ENCODE peak calls at places on chromosome 21, in six cellular contexts. One of them, this sample, is unnamed.

GRCh38 chr21:45916011-45916840 is 65.3 kb upstream of the COL6A1 start:
- DNase-seq in neural progenitor cell: no peak
- DNase-seq in tibial artery: no peak
- DNase-seq in lung: no peak
- DNase-seq in testis: no peak
- DNase-seq in mammary epithelial cell: no peak
- DNase-seq in this sample: no peak

GRCh38 chr21:44800971-44801467 is 601 bp downstream of the UBE2G2 start:
- DNase-seq in neural progenitor cell: peak; percentile 60
- DNase-seq in tibial artery: no peak
- DNase-seq in lung: no peak
- DNase-seq in testis: no peak
- DNase-seq in mammary epithelial cell: peak; percentile 44
- DNase-seq in this sample: no peak

GRCh38 chr21:43929217-43929971 is 64.4 kb downstream of the AGPAT3 start:
- DNase-seq in neural progenitor cell: no peak
- DNase-seq in tibial artery: no peak
- DNase-seq in lung: no peak
- DNase-seq in testis: peak; percentile 58
- DNase-seq in mammary epithelial cell: no peak
- DNase-seq in this sample: no peak

GRCh38 chr21:33488936-33489335 is 2.6 kb downstream of the DNAJC28 start:
- DNase-seq in neural progenitor cell: no peak
- DNase-seq in tibial artery: no peak
- DNase-seq in lung: no peak
- DNase-seq in testis: no peak
- DNase-seq in mammary epithelial cell: no peak
- DNase-seq in this sample: no peak

GRCh38 chr21:22352088-22352487 is 1353.9 kb downstream of the NCAM2 start:
- DNase-seq in neural progenitor cell: no peak
- DNase-seq in tibial artery: no peak
- DNase-seq in lung: no peak
- DNase-seq in testis: no peak
- DNase-seq in mammary epithelial cell: no peak
- DNase-seq in this sample: no peak

GRCh38 chr21:42692688-42693087 is 39.3 kb downstream of the PDE9A start:
- DNase-seq in neural progenitor cell: no peak
- DNase-seq in tibial artery: no peak
- DNase-seq in lung: no peak
- DNase-seq in testis: no peak
- DNase-seq in mammary epithelial cell: no peak
- DNase-seq in this sample: no peak

GRCh38 chr21:43900690-43901089 is 35.7 kb downstream of the AGPAT3 start:
- DNase-seq in neural progenitor cell: no peak
- DNase-seq in tibial artery: no peak
- DNase-seq in lung: no peak
- DNase-seq in testis: no peak
- DNase-seq in mammary epithelial cell: no peak
- DNase-seq in this sample: no peak

GRCh38 chr21:27225142-27225541 is 258.3 kb upstream of the ADAMTS5 start:
- DNase-seq in neural progenitor cell: no peak
- DNase-seq in tibial artery: no peak
- DNase-seq in lung: no peak
- DNase-seq in testis: no peak
- DNase-seq in mammary epithelial cell: no peak
- DNase-seq in this sample: no peak

GRCh38 chr21:35149698-35150097 is 100.6 kb upstream of the RUNX1 start:
- DNase-seq in neural progenitor cell: no peak
- DNase-seq in tibial artery: no peak
- DNase-seq in lung: no peak
- DNase-seq in testis: no peak
- DNase-seq in mammary epithelial cell: peak; percentile 84
- DNase-seq in this sample: no peak

GRCh38 chr21:34834852-34835501 is 166.2 kb downstream of the CLIC6 start:
- DNase-seq in neural progenitor cell: no peak
- DNase-seq in tibial artery: no peak
- DNase-seq in lung: no peak
- DNase-seq in testis: no peak
- DNase-seq in mammary epithelial cell: no peak
- DNase-seq in this sample: no peak

GRCh38 chr21:26840912-26841311 is 4.3 kb downstream of the ADAMTS1 start:
- DNase-seq in neural progenitor cell: no peak
- DNase-seq in tibial artery: peak; percentile 57
- DNase-seq in lung: no peak
- DNase-seq in testis: no peak
- DNase-seq in mammary epithelial cell: peak; percentile 93
- DNase-seq in this sample: peak; percentile 96

GRCh38 chr21:45555557-45556301 is 13.5 kb upstream of the SLC19A1 start:
- DNase-seq in neural progenitor cell: peak; percentile 92
- DNase-seq in tibial artery: peak; percentile 54
- DNase-seq in lung: peak; percentile 89
- DNase-seq in testis: peak; percentile 78
- DNase-seq in mammary epithelial cell: peak; percentile 56
- DNase-seq in this sample: peak; percentile 88

GRCh38 chr21:17775431-17776126 is 43.6 kb downstream of the C21orf91 start:
- DNase-seq in neural progenitor cell: no peak
- DNase-seq in tibial artery: no peak
- DNase-seq in lung: no peak
- DNase-seq in testis: no peak
- DNase-seq in mammary epithelial cell: no peak
- DNase-seq in this sample: no peak

GRCh38 chr21:31992391-31992790 is 119.6 kb downstream of the HUNK start:
- DNase-seq in neural progenitor cell: no peak
- DNase-seq in tibial artery: no peak
- DNase-seq in lung: no peak
- DNase-seq in testis: no peak
- DNase-seq in mammary epithelial cell: no peak
- DNase-seq in this sample: no peak
- H3K27ac ChIP-seq in neural progenitor cell: no peak overlapping the region
- H3K27ac ChIP-seq in tibial artery: no peak overlapping the region
- H3K27ac ChIP-seq in lung: no peak overlapping the region
- H3K27ac ChIP-seq in testis: no peak overlapping the region
- H3K27ac ChIP-seq in mammary epithelial cell: no peak overlapping the region
- H3K27ac ChIP-seq in this sample: no peak overlapping the region

GRCh38 chr21:36260802-36261201 is 59.2 kb upstream of the MORC3 start:
- DNase-seq in neural progenitor cell: no peak
- DNase-seq in tibial artery: no peak
- DNase-seq in lung: no peak
- DNase-seq in testis: no peak
- DNase-seq in mammary epithelial cell: no peak
- DNase-seq in this sample: no peak

GRCh38 chr21:36257657-36258056 is 62.3 kb upstream of the MORC3 start:
- DNase-seq in neural progenitor cell: no peak
- DNase-seq in tibial artery: no peak
- DNase-seq in lung: no peak
- DNase-seq in testis: no peak
- DNase-seq in mammary epithelial cell: no peak
- DNase-seq in this sample: no peak

GRCh38 chr21:36263797-36264196 is 56.2 kb upstream of the MORC3 start:
- DNase-seq in neural progenitor cell: no peak
- DNase-seq in tibial artery: no peak
- DNase-seq in lung: no peak
- DNase-seq in testis: no peak
- DNase-seq in mammary epithelial cell: no peak
- DNase-seq in this sample: no peak

GRCh38 chr21:36260030-36260787 is 59.8 kb upstream of the MORC3 start:
- DNase-seq in neural progenitor cell: peak; percentile 37
- DNase-seq in tibial artery: peak; percentile 38
- DNase-seq in lung: peak; percentile 45
- DNase-seq in testis: peak; percentile 61
- DNase-seq in mammary epithelial cell: peak; percentile 51
- DNase-seq in this sample: peak; percentile 37

GRCh38 chr21:36261459-36261858 is 58.5 kb upstream of the MORC3 start:
- DNase-seq in neural progenitor cell: no peak
- DNase-seq in tibial artery: no peak
- DNase-seq in lung: no peak
- DNase-seq in testis: no peak
- DNase-seq in mammary epithelial cell: no peak
- DNase-seq in this sample: no peak
- H3K4me1 ChIP-seq in neural progenitor cell: no peaks in the 10 kb centered on the region
- H3K4me1 ChIP-seq in tibial artery: no peaks in the 10 kb centered on the region
- H3K4me1 ChIP-seq in lung: no peaks in the 10 kb centered on the region
- H3K4me1 ChIP-seq in testis: no peaks in the 10 kb centered on the region
- H3K4me1 ChIP-seq in mammary epithelial cell: peaks cover 3% of the 10 kb centered on the region
- H3K4me1 ChIP-seq in this sample: peaks cover 25% of the 10 kb centered on the region

GRCh38 chr21:41612674-41613250 is 104.8 kb upstream of the TMPRSS2 start:
- DNase-seq in neural progenitor cell: peak; percentile 84
- DNase-seq in tibial artery: peak; percentile 90
- DNase-seq in lung: peak; percentile 63
- DNase-seq in testis: peak; percentile 77
- DNase-seq in mammary epithelial cell: peak; percentile 93
- DNase-seq in this sample: peak; percentile 57
- H3K27ac ChIP-seq in neural progenitor cell: no peak overlapping the region
- H3K27ac ChIP-seq in tibial artery: peak overlapping the region; percentile 95
- H3K27ac ChIP-seq in lung: peak overlapping the region; percentile 77
- H3K27ac ChIP-seq in testis: no peak overlapping the region
- H3K27ac ChIP-seq in mammary epithelial cell: peak overlapping the region; percentile 61
- H3K27ac ChIP-seq in this sample: no peak overlapping the region

DNA sequence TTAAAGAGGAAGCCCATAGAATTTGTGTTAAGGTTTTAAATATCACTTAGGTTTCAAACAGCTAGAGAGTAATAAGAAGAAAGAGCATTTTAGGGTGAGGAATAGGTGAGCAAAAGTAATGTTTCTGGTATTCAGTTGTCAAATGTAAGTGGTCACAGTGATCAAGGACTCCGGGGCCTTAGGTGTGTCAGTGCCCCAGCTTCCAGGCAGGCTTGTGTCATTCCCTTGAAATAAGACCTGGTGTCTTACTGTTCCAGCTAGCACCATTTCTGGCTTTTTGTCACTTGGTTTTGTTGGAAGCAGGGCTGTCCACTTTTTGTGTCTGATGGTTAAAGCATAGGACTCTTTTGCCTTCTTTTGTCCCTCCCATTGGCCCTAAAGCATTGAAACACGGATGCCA is 69.6 kb downstream of the DYRK1A start:
- DNase-seq in neural progenitor cell: no peak
- DNase-seq in tibial artery: no peak
- DNase-seq in lung: no peak
- DNase-seq in testis: no peak
- DNase-seq in mammary epithelial cell: no peak
- DNase-seq in this sample: no peak
- H3K4me1 ChIP-seq in neural progenitor cell: peaks cover 20% of the 10 kb centered on the region
- H3K4me1 ChIP-seq in tibial artery: no peaks in the 10 kb centered on the region
- H3K4me1 ChIP-seq in lung: peaks cover 15% of the 10 kb centered on the region
- H3K4me1 ChIP-seq in testis: peaks cover 22% of the 10 kb centered on the region
- H3K4me1 ChIP-seq in mammary epithelial cell: no peaks in the 10 kb centered on the region
- H3K4me1 ChIP-seq in this sample: peaks cover 17% of the 10 kb centered on the region

DNA sequence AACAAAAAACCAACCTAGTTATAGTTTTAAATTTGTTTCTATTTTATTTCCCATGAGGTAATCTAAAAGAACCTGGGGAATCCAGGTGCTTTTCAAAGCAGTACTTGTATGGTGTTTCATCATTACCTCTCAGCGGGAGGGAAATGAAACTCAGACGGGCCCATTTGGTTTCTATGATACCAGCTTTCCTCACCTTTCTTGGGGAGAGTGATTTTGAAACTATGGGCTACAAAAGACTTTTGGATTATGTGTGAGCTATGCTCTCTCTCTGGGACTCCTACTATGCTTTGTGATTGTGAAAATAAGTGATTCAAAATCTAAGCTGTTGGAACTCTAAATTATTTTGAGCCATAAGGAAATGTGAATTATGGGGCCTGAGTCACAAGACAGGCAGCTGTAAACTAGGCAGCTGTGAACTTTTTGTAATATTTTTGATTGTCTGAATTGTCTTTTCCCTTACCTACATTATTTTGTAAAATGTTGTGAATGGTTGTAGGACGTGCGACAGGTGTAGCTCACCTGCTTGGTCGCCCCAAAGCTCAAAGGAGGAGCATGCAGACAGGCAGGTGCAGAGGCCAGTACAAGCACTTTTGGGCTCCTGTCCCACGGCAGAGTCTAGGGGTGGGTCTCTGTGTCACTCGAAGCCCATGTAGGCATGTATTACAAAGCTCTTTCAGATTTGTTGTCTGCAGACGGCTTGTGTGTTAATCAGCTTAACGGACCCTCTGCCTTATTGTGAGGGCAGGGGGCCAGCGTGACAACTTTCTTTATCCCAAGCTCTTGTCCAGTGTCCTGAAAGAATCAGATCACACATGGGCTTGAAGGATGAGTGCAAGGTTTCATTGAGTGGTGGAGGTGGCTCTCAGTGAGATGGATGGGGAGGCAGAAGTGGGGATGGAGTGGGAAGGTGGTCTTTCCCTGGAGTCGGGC is 64.8 kb upstream of the BACH1 start:
- DNase-seq in neural progenitor cell: peak; percentile 26
- DNase-seq in tibial artery: no peak
- DNase-seq in lung: no peak
- DNase-seq in testis: no peak
- DNase-seq in mammary epithelial cell: peak; percentile 39
- DNase-seq in this sample: no peak
- H3K27ac ChIP-seq in neural progenitor cell: no peak overlapping the region
- H3K27ac ChIP-seq in tibial artery: no peak overlapping the region
- H3K27ac ChIP-seq in lung: no peak overlapping the region
- H3K27ac ChIP-seq in testis: no peak overlapping the region
- H3K27ac ChIP-seq in mammary epithelial cell: no peak overlapping the region
- H3K27ac ChIP-seq in this sample: no peak overlapping the region

DNA sequence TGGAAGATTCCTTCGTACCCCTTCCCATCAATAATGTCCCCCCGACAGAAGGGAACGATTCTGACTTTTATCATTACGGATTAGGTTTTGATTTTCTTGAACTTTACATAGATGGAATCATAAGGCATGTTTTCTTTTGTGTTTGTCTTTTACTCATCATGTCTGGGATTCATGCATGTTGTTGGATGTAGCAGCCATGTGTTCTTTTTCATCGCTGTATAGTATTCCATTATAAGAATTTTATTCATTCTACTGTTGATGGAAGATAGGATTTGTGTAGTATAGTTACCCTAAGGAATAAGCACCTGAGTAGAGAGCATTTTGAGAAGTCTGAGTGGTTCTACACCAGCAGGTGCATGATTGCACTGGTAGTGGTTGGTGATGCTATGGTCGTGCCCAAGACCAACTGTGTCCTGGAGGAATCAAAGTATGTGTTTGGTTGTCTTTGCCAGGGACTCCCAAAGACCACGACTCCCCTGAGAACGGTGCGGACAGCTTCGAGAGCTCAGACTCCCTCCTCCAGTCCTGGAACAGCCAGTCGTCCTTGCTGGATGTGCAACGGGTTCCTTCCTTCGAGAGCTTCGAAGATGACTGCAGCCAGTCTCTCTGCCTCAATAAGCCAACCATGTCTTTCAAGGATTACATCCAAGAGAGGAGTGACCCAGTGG is 13.5 kb downstream of the ETS2 start:
- DNase-seq in neural progenitor cell: no peak
- DNase-seq in tibial artery: no peak
- DNase-seq in lung: no peak
- DNase-seq in testis: no peak
- DNase-seq in mammary epithelial cell: no peak
- DNase-seq in this sample: no peak
- H3K4me1 ChIP-seq in neural progenitor cell: no peaks in the 10 kb centered on the region
- H3K4me1 ChIP-seq in tibial artery: no peaks in the 10 kb centered on the region
- H3K4me1 ChIP-seq in lung: no peaks in the 10 kb centered on the region
- H3K4me1 ChIP-seq in testis: peaks cover 7% of the 10 kb centered on the region
- H3K4me1 ChIP-seq in mammary epithelial cell: peaks cover 29% of the 10 kb centered on the region
- H3K4me1 ChIP-seq in this sample: no peaks in the 10 kb centered on the region

This sample was measured in SJCRH30.